ENCODE peak calls at places on chromosomes 11 and 22, in six cellular contexts. H is LoVo; W is WTC11; V is right lobe of liver; O is activated naive CD4-positive, alpha-beta T cell treated with anti-CD3 and anti-CD28 coated beads for 36 hours; U is HCT116. X is an unnamed sample.
A peak's percentile ranks its signal among the peaks of the same experiment; 100 is the strongest.

GRCh38 chr11:3222003-3222855 is 3.6 kb upstream of the MRGPRG start:
- DNase-seq in H (no peak), W (peak; percentile 10), V (peak; percentile 36), O (no peak), U (no peak), X (no peak)

GRCh38 chr11:128553662-128554392 is 33.5 kb downstream of the ETS1 start:
- DNase-seq in H (no peak), W (no peak), V (no peak), O (peak; percentile 51), U (no peak), X (no peak)

GRCh38 chr11:91470656-91471055 is 754.0 kb upstream of the FAT3 start:
- DNase-seq in H (no peak), W (no peak), V (no peak), O (no peak), U (no peak), X (no peak)

GRCh38 chr22:35355744-35356420 is 25.0 kb upstream of the HMOX1 start:
- DNase-seq in H (no peak), W (no peak), V (no peak), O (no peak), U (no peak), X (no peak)

GRCh38 chr11:130888790-130889189 is 27.5 kb downstream of the SNX19 start:
- DNase-seq in H (no peak), W (no peak), V (no peak), O (no peak), U (no peak), X (no peak)

GRCh38 chr11:97754976-97755375 is 1265.8 kb upstream of the CNTN5 start:
- DNase-seq in H (no peak), W (no peak), V (no peak), O (no peak), U (no peak), X (no peak)

GRCh38 chr11:22938691-22939090 is 78.4 kb upstream of the CCDC179 start:
- DNase-seq in H (no peak), W (no peak), V (no peak), O (no peak), U (no peak), X (no peak)

GRCh38 chr11:10454506-10454901 is 560 bp upstream of the AMPD3 start:
- DNase-seq in H (no peak), W (no peak), V (no peak), O (no peak), U (no peak), X (no peak)

GRCh38 chr11:67391304-67392181 is at the start of gene RAD9A:
- DNase-seq in H (peak; percentile 93), W (peak; percentile 93), V (peak; percentile 97), O (peak; percentile 93), U (peak; percentile 86), X (peak; percentile 98)

GRCh38 chr11:10387209-10388083 is 67.6 kb upstream of the AMPD3 start:
- DNase-seq in H (no peak), W (no peak), V (no peak), O (no peak), U (no peak), X (no peak)

GRCh38 chr11:126341760-126342161 is 13.7 kb upstream of the ST3GAL4 start:
- DNase-seq in H (peak; percentile 55), W (no peak), V (no peak), O (no peak), U (no peak), X (no peak)

GRCh38 chr11:19739872-19740271 is 27.2 kb downstream of the NAV2 start:
- DNase-seq in H (no peak), W (peak; percentile 43), V (no peak), O (no peak), U (no peak), X (no peak)

GRCh38 chr11:13388741-13389140 is 74.3 kb downstream of the BTBD10 start:
- DNase-seq in H (no peak), W (no peak), V (no peak), O (no peak), U (no peak), X (no peak)

GRCh38 chr11:22787565-22788162 is 41.9 kb downstream of the SVIP start:
- DNase-seq in H (peak; percentile 38), W (no peak), V (no peak), O (peak; percentile 49), U (peak; percentile 22), X (peak; percentile 23)

GRCh38 chr11:35146074-35146521 is 7.1 kb downstream of the CD44 start:
- DNase-seq in H (no peak), W (no peak), V (no peak), O (peak; percentile 92), U (no peak), X (no peak)

GRCh38 chr11:78318321-78318720 is 99.3 kb downstream of the GAB2 start:
- DNase-seq in H (no peak), W (no peak), V (no peak), O (no peak), U (no peak), X (no peak)

GRCh38 chr22:39546889-39547586 is 14.5 kb upstream of the RPS19BP1 start:
- DNase-seq in H (no peak), W (no peak), V (no peak), O (no peak), U (no peak), X (no peak)

GRCh38 chr11:68643576-68643975 is 40.8 kb upstream of the GAL start:
- DNase-seq in H (no peak), W (no peak), V (no peak), O (no peak), U (peak; percentile 8), X (no peak)

GRCh38 chr11:120690406-120690805 is 178.9 kb downstream of the GRIK4 start:
- DNase-seq in H (no peak), W (no peak), V (no peak), O (no peak), U (no peak), X (no peak)

GRCh38 chr11:78961938-78962701 is 387.5 kb upstream of the NARS2 start:
- DNase-seq in H (no peak), W (peak; percentile 76), V (no peak), O (no peak), U (no peak), X (no peak)

GRCh38 chr11:11733246-11733763 is 108.5 kb upstream of the USP47 start:
- DNase-seq in H (no peak), W (no peak), V (no peak), O (no peak), U (no peak), X (no peak)

GRCh38 chr11:61061081-61061826 is 41.0 kb upstream of the CD5 start:
- DNase-seq in H (peak; percentile 34), W (no peak), V (peak; percentile 16), O (peak; percentile 97), U (peak; percentile 6), X (no peak)

GRCh38 chr22:42688241-42688913 is 32.3 kb downstream of the A4GALT start:
- DNase-seq in H (no peak), W (peak; percentile 48), V (peak; percentile 81), O (no peak), U (no peak), X (no peak)

GRCh38 chr11:96102664-96103068 is 178.8 kb upstream of the MTMR2 start:
- DNase-seq in H (no peak), W (no peak), V (no peak), O (no peak), U (no peak), X (no peak)

GRCh38 chr11:61071880-61072279 is 30.4 kb upstream of the CD5 start:
- DNase-seq in H (no peak), W (no peak), V (no peak), O (peak; percentile 3), U (no peak), X (no peak)

GRCh38 chr22:43042101-43042780 is 27.3 kb upstream of the PACSIN2 start:
- DNase-seq in H (no peak), W (no peak), V (no peak), O (no peak), U (no peak), X (peak; percentile 36)